ENCODE peak calls at places on chromosomes 16 and 17, in six cellular contexts. I, R, K, F, G and B are unnamed samples. For H3K36me3, the result is how much of the 10 kb centered on the place peaks cover.

GRCh38 chr16:75660321-75660720 is 12.7 kb downstream of the TERF2IP start:
- DNase-seq in F (no peak), R (no peak), G (no peak), I (no peak), K (no peak), B (no peak)

GRCh38 chr16:23796941-23797340 is 38.8 kb upstream of the PRKCB start:
- DNase-seq in K (no peak), G (no peak), I (no peak), F (no peak), R (no peak), B (no peak)

GRCh38 chr16:15606521-15607220 is 36.3 kb downstream of the MARF1 start:
- DNase-seq in K (no peak), I (no peak), R (no peak), F (no peak), G (no peak), B (no peak)

GRCh38 chr16:23754594-23755483 is at the start of gene CHP2:
- DNase-seq in I (no peak), F (peak), K (no peak), G (peak), R (no peak), B (peak)

GRCh38 chr16:46789499-46790414 is 41.2 kb downstream of the C16orf87 start:
- DNase-seq in K (peak), I (peak), F (peak), R (no peak), G (peak), B (peak)

GRCh38 chr17:61007980-61008379 is 330.3 kb downstream of the BCAS3 start:
- DNase-seq in F (no peak), R (no peak), K (no peak), G (no peak), I (no peak), B (no peak)

GRCh38 chr17:81329279-81329926 is 34.3 kb upstream of the SLC38A10 start:
- DNase-seq in I (peak), F (peak), G (peak), K (peak), R (peak), B (peak)

GRCh38 chr16:23523321-23523720 is 13.0 kb upstream of the GGA2 start:
- DNase-seq in R (no peak), F (no peak), G (no peak), I (no peak), K (no peak), B (no peak)

GRCh38 chr16:31427441-31428276 is 501 bp downstream of the COX6A2 start:
- DNase-seq in G (peak), F (peak), I (peak), K (peak), R (no peak), B (peak)

GRCh38 chr16:78576941-78577340 is 477.5 kb downstream of the WWOX start:
- DNase-seq in G (no peak), F (no peak), R (no peak), I (no peak), K (no peak), B (no peak)

GRCh38 chr16:87570938-87571867 is 31.1 kb upstream of the JPH3 start:
- DNase-seq in I (peak), K (peak), G (peak), R (peak), F (peak), B (peak)

GRCh38 chr16:2450535-2450934 is 9.4 kb upstream of the TEDC2 start:
- DNase-seq in F (no peak), K (no peak), G (no peak), I (no peak), R (no peak), B (no peak)

GRCh38 chr17:16991349-16992009 is 19.6 kb upstream of the TNFRSF13B start:
- DNase-seq in G (peak), F (peak), R (peak), I (peak), K (peak), B (peak)

DNA sequence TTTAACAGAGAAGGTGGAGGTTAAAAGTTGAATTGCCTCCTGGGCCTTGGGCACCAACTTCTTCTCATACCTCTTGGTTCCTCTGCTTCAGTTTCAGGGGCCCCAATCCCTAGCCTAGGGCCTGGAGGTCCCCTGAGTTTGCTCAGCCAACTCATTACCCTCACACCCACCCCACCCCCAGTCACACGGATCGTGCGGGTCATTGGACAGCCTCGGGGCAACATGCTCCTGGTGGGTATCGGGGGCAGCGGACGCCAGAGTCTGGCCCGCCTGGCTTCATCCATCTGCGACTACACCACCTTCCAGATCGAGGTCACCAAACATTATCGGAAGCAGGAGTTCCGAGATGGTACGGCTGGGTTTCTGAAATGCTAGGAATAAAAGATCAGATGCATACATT is 36.0 kb upstream of the KDM6B start:
- DNase-seq in K (no peak), R (no peak), G (no peak), F (no peak), I (no peak), B (no peak)
- H3K36me3 ChIP-seq in K (under half), R (under half), G (under half), F (under half), I (under half), B (under half)

GRCh38 chr16:62955033-62955349 is 918.8 kb upstream of the CDH8 start:
- DNase-seq in K (no peak), I (no peak), R (no peak), G (no peak), F (no peak), B (no peak)
- H3K4me3 ChIP-seq in K (no peak), I (no peak), R (no peak), G (no peak), F (no peak), B (no peak)

GRCh38 chr16:22282254-22282892 is 14.8 kb upstream of the POLR3E start:
- DNase-seq in I (no peak), R (no peak), F (no peak), K (no peak), G (no peak), B (no peak)

GRCh38 chr16:22284637-22285515 is 12.3 kb upstream of the POLR3E start:
- DNase-seq in G (no peak), I (no peak), F (no peak), R (no peak), K (no peak), B (no peak)
- H3K36me3 ChIP-seq in G (half or more), I (under half), F (half or more), R (half or more), K (under half), B (under half)

GRCh38 chr16:24988593-24989338 is 26.4 kb downstream of the ARHGAP17 start:
- DNase-seq in F (no peak), G (peak), I (peak), K (no peak), R (peak), B (no peak)
- H3K4me3 ChIP-seq in F (peak), G (no peak), I (no peak), K (no peak), R (no peak), B (no peak)

GRCh38 chr17:40198576-40198975 is 20.5 kb upstream of the WIPF2 start:
- DNase-seq in F (no peak), G (no peak), R (no peak), K (no peak), I (no peak), B (no peak)
- H3K36me3 ChIP-seq in F (under half), G (under half), R (under half), K (under half), I (under half), B (under half)